ENCODE peak calls at places on chromosomes 3 and 15, in ten cellular contexts. One of them, this sample, is unnamed.

GRCh38 chr3:10093678-10094077 is 14.4 kb downstream of the FANCD2OS start:
- DNase-seq in heart right ventricle: no peak
- DNase-seq in colonic mucosa: no peak
- DNase-seq in body of pancreas: no peak
- DNase-seq in GM06990: no peak
- DNase-seq in AG10803: no peak
- DNase-seq in adrenal gland: no peak
- DNase-seq in ovary: no peak
- DNase-seq in cardiac muscle cell: no peak
- DNase-seq in AG04449: no peak
- DNase-seq in this sample: no peak

GRCh38 chr3:138944136-138944658 is 2.7 kb downstream of the FOXL2 start:
- DNase-seq in AG04449: no peak
- DNase-seq in adrenal gland: no peak
- DNase-seq in GM06990: no peak
- DNase-seq in body of pancreas: no peak
- DNase-seq in heart right ventricle: no peak
- DNase-seq in cardiac muscle cell: no peak
- DNase-seq in ovary: no peak
- DNase-seq in colonic mucosa: no peak
- DNase-seq in AG10803: no peak
- DNase-seq in this sample: no peak

GRCh38 chr3:25007974-25008658 is 419.9 kb upstream of the RARB start:
- DNase-seq in body of pancreas: no peak
- DNase-seq in colonic mucosa: no peak
- DNase-seq in AG04449: no peak
- DNase-seq in AG10803: peak; percentile 3
- DNase-seq in heart right ventricle: no peak
- DNase-seq in adrenal gland: no peak
- DNase-seq in GM06990: no peak
- DNase-seq in ovary: no peak
- DNase-seq in cardiac muscle cell: no peak
- DNase-seq in this sample: peak; percentile 76

GRCh38 chr15:69629631-69630161 is 177.1 kb downstream of the RPLP1 start:
- DNase-seq in body of pancreas: no peak
- DNase-seq in heart right ventricle: no peak
- DNase-seq in cardiac muscle cell: no peak
- DNase-seq in GM06990: peak; percentile 13
- DNase-seq in AG10803: no peak
- DNase-seq in AG04449: no peak
- DNase-seq in colonic mucosa: peak; percentile 11
- DNase-seq in adrenal gland: no peak
- DNase-seq in ovary: no peak
- DNase-seq in this sample: no peak

GRCh38 chr3:194282436-194283122 is 68.5 kb downstream of the CPN2 start:
- DNase-seq in cardiac muscle cell: no peak
- DNase-seq in AG10803: no peak
- DNase-seq in adrenal gland: peak; percentile 17
- DNase-seq in colonic mucosa: no peak
- DNase-seq in GM06990: no peak
- DNase-seq in heart right ventricle: no peak
- DNase-seq in body of pancreas: no peak
- DNase-seq in AG04449: no peak
- DNase-seq in ovary: peak; percentile 27
- DNase-seq in this sample: no peak

GRCh38 chr3:49912787-49913375 is 9.2 kb upstream of the MST1R start:
- DNase-seq in heart right ventricle: no peak
- DNase-seq in cardiac muscle cell: peak; percentile 25
- DNase-seq in GM06990: no peak
- DNase-seq in adrenal gland: no peak
- DNase-seq in AG04449: no peak
- DNase-seq in ovary: no peak
- DNase-seq in body of pancreas: no peak
- DNase-seq in colonic mucosa: no peak
- DNase-seq in AG10803: no peak
- DNase-seq in this sample: no peak

GRCh38 chr3:155362808-155363689 is 69.6 kb upstream of the STRIT1 start:
- DNase-seq in body of pancreas: no peak
- DNase-seq in GM06990: no peak
- DNase-seq in AG04449: no peak
- DNase-seq in colonic mucosa: no peak
- DNase-seq in adrenal gland: no peak
- DNase-seq in AG10803: no peak
- DNase-seq in heart right ventricle: no peak
- DNase-seq in cardiac muscle cell: no peak
- DNase-seq in ovary: no peak
- DNase-seq in this sample: no peak

GRCh38 chr3:150905339-150905738 is at the start of gene MINDY4B:
- DNase-seq in GM06990: no peak
- DNase-seq in colonic mucosa: no peak
- DNase-seq in body of pancreas: no peak
- DNase-seq in cardiac muscle cell: no peak
- DNase-seq in AG04449: no peak
- DNase-seq in ovary: no peak
- DNase-seq in adrenal gland: no peak
- DNase-seq in AG10803: no peak
- DNase-seq in heart right ventricle: no peak
- DNase-seq in this sample: no peak

GRCh38 chr3:136251511-136251910 is 1.4 kb downstream of the PCCB start:
- DNase-seq in AG04449: no peak
- DNase-seq in adrenal gland: no peak
- DNase-seq in colonic mucosa: no peak
- DNase-seq in GM06990: no peak
- DNase-seq in ovary: no peak
- DNase-seq in heart right ventricle: no peak
- DNase-seq in cardiac muscle cell: no peak
- DNase-seq in body of pancreas: peak; percentile 17
- DNase-seq in AG10803: no peak
- DNase-seq in this sample: no peak

GRCh38 chr15:76101655-76102054 is 41.9 kb downstream of the TMEM266 start:
- DNase-seq in AG10803: no peak
- DNase-seq in AG04449: no peak
- DNase-seq in body of pancreas: no peak
- DNase-seq in GM06990: no peak
- DNase-seq in ovary: no peak
- DNase-seq in cardiac muscle cell: no peak
- DNase-seq in heart right ventricle: no peak
- DNase-seq in colonic mucosa: no peak
- DNase-seq in adrenal gland: no peak
- DNase-seq in this sample: no peak

GRCh38 chr3:190585771-190586630 is 72.1 kb downstream of the IL1RAP start:
- DNase-seq in GM06990: no peak
- DNase-seq in adrenal gland: no peak
- DNase-seq in AG10803: peak; percentile 88
- DNase-seq in colonic mucosa: no peak
- DNase-seq in body of pancreas: no peak
- DNase-seq in ovary: no peak
- DNase-seq in heart right ventricle: no peak
- DNase-seq in cardiac muscle cell: no peak
- DNase-seq in AG04449: peak; percentile 66
- DNase-seq in this sample: peak; percentile 88

GRCh38 chr3:46609944-46610722 is 2.2 kb upstream of the FAM240A start:
- DNase-seq in adrenal gland: no peak
- DNase-seq in ovary: no peak
- DNase-seq in heart right ventricle: no peak
- DNase-seq in colonic mucosa: no peak
- DNase-seq in GM06990: no peak
- DNase-seq in AG04449: no peak
- DNase-seq in cardiac muscle cell: no peak
- DNase-seq in AG10803: no peak
- DNase-seq in body of pancreas: no peak
- DNase-seq in this sample: no peak

GRCh38 chr3:180142041-180142440 is 105.3 kb upstream of the PEX5L start:
- DNase-seq in cardiac muscle cell: no peak
- DNase-seq in AG04449: no peak
- DNase-seq in GM06990: no peak
- DNase-seq in body of pancreas: no peak
- DNase-seq in heart right ventricle: no peak
- DNase-seq in adrenal gland: no peak
- DNase-seq in ovary: no peak
- DNase-seq in colonic mucosa: no peak
- DNase-seq in AG10803: peak; percentile 0
- DNase-seq in this sample: no peak

GRCh38 chr15:77506311-77507150 is 85.8 kb downstream of the HMG20A start:
- DNase-seq in body of pancreas: peak; percentile 64
- DNase-seq in cardiac muscle cell: no peak
- DNase-seq in adrenal gland: peak; percentile 81
- DNase-seq in AG04449: no peak
- DNase-seq in colonic mucosa: peak; percentile 82
- DNase-seq in ovary: peak; percentile 62
- DNase-seq in AG10803: no peak
- DNase-seq in GM06990: no peak
- DNase-seq in heart right ventricle: peak; percentile 91
- DNase-seq in this sample: no peak

GRCh38 chr3:42376397-42376798 is 34.0 kb downstream of the LYZL4 start:
- DNase-seq in adrenal gland: peak; percentile 56
- DNase-seq in ovary: no peak
- DNase-seq in AG10803: peak; percentile 50
- DNase-seq in heart right ventricle: peak; percentile 38
- DNase-seq in GM06990: no peak
- DNase-seq in AG04449: peak; percentile 21
- DNase-seq in colonic mucosa: no peak
- DNase-seq in body of pancreas: peak; percentile 15
- DNase-seq in cardiac muscle cell: no peak
- DNase-seq in this sample: peak; percentile 38

GRCh38 chr15:101006931-101007687 is 88.0 kb downstream of the LRRK1 start:
- DNase-seq in ovary: peak; percentile 80
- DNase-seq in GM06990: peak; percentile 46
- DNase-seq in colonic mucosa: peak; percentile 89
- DNase-seq in adrenal gland: peak; percentile 76
- DNase-seq in cardiac muscle cell: peak; percentile 88
- DNase-seq in AG04449: no peak
- DNase-seq in AG10803: peak; percentile 75
- DNase-seq in heart right ventricle: peak; percentile 81
- DNase-seq in body of pancreas: peak; percentile 83
- DNase-seq in this sample: no peak

GRCh38 chr15:87033056-87033455 is 953.4 kb downstream of the AGBL1 start:
- DNase-seq in body of pancreas: no peak
- DNase-seq in colonic mucosa: no peak
- DNase-seq in AG04449: no peak
- DNase-seq in heart right ventricle: no peak
- DNase-seq in ovary: no peak
- DNase-seq in cardiac muscle cell: peak; percentile 15
- DNase-seq in GM06990: no peak
- DNase-seq in AG10803: no peak
- DNase-seq in adrenal gland: no peak
- DNase-seq in this sample: no peak

GRCh38 chr3:186241910-186242821 is 119.9 kb downstream of the DGKG start:
- DNase-seq in colonic mucosa: peak; percentile 64
- DNase-seq in ovary: no peak
- DNase-seq in heart right ventricle: peak; percentile 71
- DNase-seq in body of pancreas: peak; percentile 83
- DNase-seq in AG10803: peak; percentile 36
- DNase-seq in GM06990: peak; percentile 70
- DNase-seq in cardiac muscle cell: peak; percentile 67
- DNase-seq in adrenal gland: peak; percentile 97
- DNase-seq in AG04449: no peak
- DNase-seq in this sample: peak; percentile 26
- H3K4me3 ChIP-seq in colonic mucosa: peak overlapping the region; percentile 6
- H3K4me3 ChIP-seq in ovary: no peak overlapping the region
- H3K4me3 ChIP-seq in heart right ventricle: no peak overlapping the region
- H3K4me3 ChIP-seq in body of pancreas: no peak overlapping the region
- H3K4me3 ChIP-seq in AG10803: no peak overlapping the region
- H3K4me3 ChIP-seq in GM06990: peak overlapping the region; percentile 52
- H3K4me3 ChIP-seq in cardiac muscle cell: no peak overlapping the region
- H3K4me3 ChIP-seq in adrenal gland: peak overlapping the region; percentile 48
- H3K4me3 ChIP-seq in AG04449: no peak overlapping the region
- H3K4me3 ChIP-seq in this sample: peak overlapping the region; percentile 43

GRCh38 chr15:40272713-40273056 is 10.2 kb downstream of the ANKRD63 start:
- DNase-seq in adrenal gland: peak; percentile 55
- DNase-seq in AG04449: no peak
- DNase-seq in heart right ventricle: no peak
- DNase-seq in colonic mucosa: no peak
- DNase-seq in GM06990: no peak
- DNase-seq in ovary: no peak
- DNase-seq in cardiac muscle cell: no peak
- DNase-seq in body of pancreas: no peak
- DNase-seq in AG10803: no peak
- DNase-seq in this sample: no peak
- TF ChIP-seq CTCF in adrenal gland: peak; percentile 19
- TF ChIP-seq CTCF in AG04449: peak; percentile 21
- TF ChIP-seq CTCF in heart right ventricle: no peak
- TF ChIP-seq CTCF in colonic mucosa: no peak
- TF ChIP-seq CTCF in GM06990: peak; percentile 36
- TF ChIP-seq CTCF in ovary: no peak
- TF ChIP-seq CTCF in cardiac muscle cell: no peak
- TF ChIP-seq CTCF in body of pancreas: no peak
- TF ChIP-seq CTCF in AG10803: no peak
- TF ChIP-seq CTCF in this sample: peak; percentile 52

GRCh38 chr15:90099868-90100854 is 2.1 kb downstream of the IDH2 start:
- DNase-seq in heart right ventricle: no peak
- DNase-seq in AG04449: no peak
- DNase-seq in AG10803: peak; percentile 97
- DNase-seq in body of pancreas: peak; percentile 86
- DNase-seq in adrenal gland: no peak
- DNase-seq in GM06990: no peak
- DNase-seq in ovary: no peak
- DNase-seq in cardiac muscle cell: no peak
- DNase-seq in colonic mucosa: peak; percentile 62
- DNase-seq in this sample: no peak
- H3K4me3 ChIP-seq in heart right ventricle: peak overlapping the region; percentile 95
- H3K4me3 ChIP-seq in AG04449: peak overlapping the region; percentile 75
- H3K4me3 ChIP-seq in AG10803: peak overlapping the region; percentile 76
- H3K4me3 ChIP-seq in body of pancreas: no peak overlapping the region
- H3K4me3 ChIP-seq in adrenal gland: no peak overlapping the region
- H3K4me3 ChIP-seq in GM06990: peak overlapping the region; percentile 64
- H3K4me3 ChIP-seq in ovary: no peak overlapping the region
- H3K4me3 ChIP-seq in cardiac muscle cell: peak overlapping the region; percentile 92
- H3K4me3 ChIP-seq in colonic mucosa: no peak overlapping the region
- H3K4me3 ChIP-seq in this sample: peak overlapping the region; percentile 80

GRCh38 chr15:82831894-82832600 is 22.6 kb downstream of the WHAMM start:
- DNase-seq in AG10803: no peak
- DNase-seq in colonic mucosa: no peak
- DNase-seq in heart right ventricle: no peak
- DNase-seq in GM06990: no peak
- DNase-seq in cardiac muscle cell: no peak
- DNase-seq in AG04449: no peak
- DNase-seq in adrenal gland: no peak
- DNase-seq in body of pancreas: no peak
- DNase-seq in ovary: no peak
- DNase-seq in this sample: no peak
- TF ChIP-seq CTCF in AG10803: peak; percentile 31
- TF ChIP-seq CTCF in colonic mucosa: no peak
- TF ChIP-seq CTCF in heart right ventricle: no peak
- TF ChIP-seq CTCF in GM06990: no peak
- TF ChIP-seq CTCF in cardiac muscle cell: no peak
- TF ChIP-seq CTCF in AG04449: no peak
- TF ChIP-seq CTCF in adrenal gland: peak; percentile 2
- TF ChIP-seq CTCF in body of pancreas: no peak
- TF ChIP-seq CTCF in ovary: no peak
- TF ChIP-seq CTCF in this sample: no peak

GRCh38 chr3:5026046-5026362 is 46.8 kb downstream of the BHLHE40 start:
- DNase-seq in adrenal gland: no peak
- DNase-seq in AG04449: no peak
- DNase-seq in colonic mucosa: no peak
- DNase-seq in body of pancreas: no peak
- DNase-seq in heart right ventricle: no peak
- DNase-seq in ovary: no peak
- DNase-seq in cardiac muscle cell: no peak
- DNase-seq in GM06990: no peak
- DNase-seq in AG10803: no peak
- DNase-seq in this sample: no peak
- H3K4me3 ChIP-seq in adrenal gland: peak overlapping the region; percentile 63
- H3K4me3 ChIP-seq in AG04449: peak overlapping the region; percentile 59
- H3K4me3 ChIP-seq in colonic mucosa: peak overlapping the region; percentile 41
- H3K4me3 ChIP-seq in body of pancreas: no peak overlapping the region
- H3K4me3 ChIP-seq in heart right ventricle: peak overlapping the region; percentile 25
- H3K4me3 ChIP-seq in ovary: peak overlapping the region; percentile 47
- H3K4me3 ChIP-seq in cardiac muscle cell: no peak overlapping the region
- H3K4me3 ChIP-seq in GM06990: no peak overlapping the region
- H3K4me3 ChIP-seq in AG10803: peak overlapping the region; percentile 29
- H3K4me3 ChIP-seq in this sample: peak overlapping the region; percentile 23